ENCODE peak calls at places on chromosome 20, in ten cellular contexts. One of them, this sample, is unnamed.

GRCh38 chr20:35174458-35175216 is 2.8 kb downstream of the PROCR start:
- DNase-seq in T-helper 9 cell: no peak
- DNase-seq in fibroblast of mammary gland: no peak
- DNase-seq in right cardiac atrium: peak
- DNase-seq in COLO829: no peak
- DNase-seq in endodermal cell: peak
- DNase-seq in activated naive CD4-positive, alpha-beta T cell treated with anti-CD3 and anti-CD28 coated beads, Interleukin-2, amount 50 U/mL, for 16 hours: no peak
- DNase-seq in left lung: no peak
- DNase-seq in ELR: peak
- DNase-seq in effector memory CD4-positive, alpha-beta T cell: no peak
- DNase-seq in this sample: no peak

GRCh38 chr20:5714261-5715041 is 35.8 kb upstream of the SHLD1 start:
- DNase-seq in T-helper 9 cell: peak
- DNase-seq in fibroblast of mammary gland: no peak
- DNase-seq in right cardiac atrium: no peak
- DNase-seq in COLO829: peak
- DNase-seq in endodermal cell: peak
- DNase-seq in activated naive CD4-positive, alpha-beta T cell treated with anti-CD3 and anti-CD28 coated beads, Interleukin-2, amount 50 U/mL, for 16 hours: peak
- DNase-seq in left lung: no peak
- DNase-seq in ELR: peak
- DNase-seq in effector memory CD4-positive, alpha-beta T cell: peak
- DNase-seq in this sample: peak

GRCh38 chr20:3935295-3935955 is 46.2 kb downstream of the PANK2 start:
- DNase-seq in T-helper 9 cell: no peak
- DNase-seq in fibroblast of mammary gland: peak
- DNase-seq in right cardiac atrium: peak
- DNase-seq in COLO829: no peak
- DNase-seq in endodermal cell: no peak
- DNase-seq in activated naive CD4-positive, alpha-beta T cell treated with anti-CD3 and anti-CD28 coated beads, Interleukin-2, amount 50 U/mL, for 16 hours: no peak
- DNase-seq in left lung: no peak
- DNase-seq in ELR: no peak
- DNase-seq in effector memory CD4-positive, alpha-beta T cell: no peak
- DNase-seq in this sample: no peak

GRCh38 chr20:6067765-6068318 is 14.0 kb upstream of the LRRN4 start:
- DNase-seq in T-helper 9 cell: no peak
- DNase-seq in fibroblast of mammary gland: no peak
- DNase-seq in right cardiac atrium: no peak
- DNase-seq in COLO829: no peak
- DNase-seq in endodermal cell: no peak
- DNase-seq in activated naive CD4-positive, alpha-beta T cell treated with anti-CD3 and anti-CD28 coated beads, Interleukin-2, amount 50 U/mL, for 16 hours: no peak
- DNase-seq in left lung: no peak
- DNase-seq in ELR: no peak
- DNase-seq in effector memory CD4-positive, alpha-beta T cell: no peak
- DNase-seq in this sample: no peak

GRCh38 chr20:24134284-24134683 is 145.7 kb upstream of the GGTLC1 start:
- DNase-seq in T-helper 9 cell: no peak
- DNase-seq in fibroblast of mammary gland: no peak
- DNase-seq in right cardiac atrium: no peak
- DNase-seq in COLO829: no peak
- DNase-seq in endodermal cell: no peak
- DNase-seq in activated naive CD4-positive, alpha-beta T cell treated with anti-CD3 and anti-CD28 coated beads, Interleukin-2, amount 50 U/mL, for 16 hours: no peak
- DNase-seq in left lung: no peak
- DNase-seq in ELR: no peak
- DNase-seq in effector memory CD4-positive, alpha-beta T cell: no peak
- DNase-seq in this sample: no peak

GRCh38 chr20:57020364-57020763 is 246.1 kb downstream of the BMP7 start:
- DNase-seq in T-helper 9 cell: no peak
- DNase-seq in fibroblast of mammary gland: no peak
- DNase-seq in right cardiac atrium: no peak
- DNase-seq in COLO829: no peak
- DNase-seq in endodermal cell: no peak
- DNase-seq in activated naive CD4-positive, alpha-beta T cell treated with anti-CD3 and anti-CD28 coated beads, Interleukin-2, amount 50 U/mL, for 16 hours: no peak
- DNase-seq in left lung: no peak
- DNase-seq in ELR: no peak
- DNase-seq in effector memory CD4-positive, alpha-beta T cell: no peak
- DNase-seq in this sample: no peak

GRCh38 chr20:10369723-10370090 is 64.3 kb downstream of the MKKS start:
- DNase-seq in T-helper 9 cell: no peak
- DNase-seq in fibroblast of mammary gland: peak
- DNase-seq in right cardiac atrium: no peak
- DNase-seq in COLO829: no peak
- DNase-seq in endodermal cell: no peak
- DNase-seq in activated naive CD4-positive, alpha-beta T cell treated with anti-CD3 and anti-CD28 coated beads, Interleukin-2, amount 50 U/mL, for 16 hours: no peak
- DNase-seq in left lung: no peak
- DNase-seq in ELR: peak
- DNase-seq in effector memory CD4-positive, alpha-beta T cell: no peak
- DNase-seq in this sample: no peak

GRCh38 chr20:48789185-48789668 is 38.6 kb downstream of the PREX1 start:
- DNase-seq in T-helper 9 cell: no peak
- DNase-seq in fibroblast of mammary gland: no peak
- DNase-seq in right cardiac atrium: no peak
- DNase-seq in COLO829: no peak
- DNase-seq in endodermal cell: no peak
- DNase-seq in activated naive CD4-positive, alpha-beta T cell treated with anti-CD3 and anti-CD28 coated beads, Interleukin-2, amount 50 U/mL, for 16 hours: no peak
- DNase-seq in left lung: no peak
- DNase-seq in ELR: peak
- DNase-seq in effector memory CD4-positive, alpha-beta T cell: no peak
- DNase-seq in this sample: no peak

GRCh38 chr20:15379897-15380296 is 1042.5 kb upstream of the FLRT3 start:
- DNase-seq in T-helper 9 cell: no peak
- DNase-seq in fibroblast of mammary gland: no peak
- DNase-seq in right cardiac atrium: no peak
- DNase-seq in COLO829: no peak
- DNase-seq in endodermal cell: no peak
- DNase-seq in activated naive CD4-positive, alpha-beta T cell treated with anti-CD3 and anti-CD28 coated beads, Interleukin-2, amount 50 U/mL, for 16 hours: no peak
- DNase-seq in left lung: no peak
- DNase-seq in ELR: no peak
- DNase-seq in effector memory CD4-positive, alpha-beta T cell: no peak
- DNase-seq in this sample: no peak

GRCh38 chr20:2917266-2917665 is 44.0 kb downstream of the PTPRA start:
- DNase-seq in T-helper 9 cell: no peak
- DNase-seq in fibroblast of mammary gland: no peak
- DNase-seq in right cardiac atrium: no peak
- DNase-seq in COLO829: no peak
- DNase-seq in endodermal cell: no peak
- DNase-seq in activated naive CD4-positive, alpha-beta T cell treated with anti-CD3 and anti-CD28 coated beads, Interleukin-2, amount 50 U/mL, for 16 hours: no peak
- DNase-seq in left lung: no peak
- DNase-seq in ELR: no peak
- DNase-seq in effector memory CD4-positive, alpha-beta T cell: no peak
- DNase-seq in this sample: no peak

GRCh38 chr20:1920252-1920651 is 25.0 kb downstream of the SIRPA start:
- DNase-seq in T-helper 9 cell: no peak
- DNase-seq in fibroblast of mammary gland: no peak
- DNase-seq in right cardiac atrium: no peak
- DNase-seq in COLO829: no peak
- DNase-seq in endodermal cell: no peak
- DNase-seq in activated naive CD4-positive, alpha-beta T cell treated with anti-CD3 and anti-CD28 coated beads, Interleukin-2, amount 50 U/mL, for 16 hours: no peak
- DNase-seq in left lung: no peak
- DNase-seq in ELR: no peak
- DNase-seq in effector memory CD4-positive, alpha-beta T cell: no peak
- DNase-seq in this sample: no peak

GRCh38 chr20:58362970-58363369 is 26.1 kb upstream of the VAPB start:
- DNase-seq in T-helper 9 cell: no peak
- DNase-seq in fibroblast of mammary gland: no peak
- DNase-seq in right cardiac atrium: no peak
- DNase-seq in COLO829: no peak
- DNase-seq in endodermal cell: no peak
- DNase-seq in activated naive CD4-positive, alpha-beta T cell treated with anti-CD3 and anti-CD28 coated beads, Interleukin-2, amount 50 U/mL, for 16 hours: no peak
- DNase-seq in left lung: no peak
- DNase-seq in ELR: no peak
- DNase-seq in effector memory CD4-positive, alpha-beta T cell: no peak
- DNase-seq in this sample: no peak

GRCh38 chr20:51700809-51701285 is 67.3 kb downstream of the ATP9A start:
- DNase-seq in T-helper 9 cell: no peak
- DNase-seq in fibroblast of mammary gland: peak
- DNase-seq in right cardiac atrium: no peak
- DNase-seq in COLO829: peak
- DNase-seq in endodermal cell: peak
- DNase-seq in activated naive CD4-positive, alpha-beta T cell treated with anti-CD3 and anti-CD28 coated beads, Interleukin-2, amount 50 U/mL, for 16 hours: no peak
- DNase-seq in left lung: no peak
- DNase-seq in ELR: peak
- DNase-seq in effector memory CD4-positive, alpha-beta T cell: no peak
- DNase-seq in this sample: peak

GRCh38 chr20:38842017-38842416 is 36.5 kb downstream of the PPP1R16B start:
- DNase-seq in T-helper 9 cell: no peak
- DNase-seq in fibroblast of mammary gland: no peak
- DNase-seq in right cardiac atrium: no peak
- DNase-seq in COLO829: no peak
- DNase-seq in endodermal cell: no peak
- DNase-seq in activated naive CD4-positive, alpha-beta T cell treated with anti-CD3 and anti-CD28 coated beads, Interleukin-2, amount 50 U/mL, for 16 hours: no peak
- DNase-seq in left lung: no peak
- DNase-seq in ELR: no peak
- DNase-seq in effector memory CD4-positive, alpha-beta T cell: no peak
- DNase-seq in this sample: no peak

GRCh38 chr20:43938932-43939761 is 24.5 kb downstream of the TOX2 start:
- DNase-seq in T-helper 9 cell: no peak
- DNase-seq in fibroblast of mammary gland: peak
- DNase-seq in right cardiac atrium: peak
- DNase-seq in COLO829: no peak
- DNase-seq in endodermal cell: no peak
- DNase-seq in activated naive CD4-positive, alpha-beta T cell treated with anti-CD3 and anti-CD28 coated beads, Interleukin-2, amount 50 U/mL, for 16 hours: no peak
- DNase-seq in left lung: no peak
- DNase-seq in ELR: peak
- DNase-seq in effector memory CD4-positive, alpha-beta T cell: no peak
- DNase-seq in this sample: peak

GRCh38 chr20:11219192-11219591 is 545.4 kb upstream of the JAG1 start:
- DNase-seq in T-helper 9 cell: no peak
- DNase-seq in fibroblast of mammary gland: no peak
- DNase-seq in right cardiac atrium: no peak
- DNase-seq in COLO829: no peak
- DNase-seq in endodermal cell: no peak
- DNase-seq in activated naive CD4-positive, alpha-beta T cell treated with anti-CD3 and anti-CD28 coated beads, Interleukin-2, amount 50 U/mL, for 16 hours: no peak
- DNase-seq in left lung: no peak
- DNase-seq in ELR: no peak
- DNase-seq in effector memory CD4-positive, alpha-beta T cell: no peak
- DNase-seq in this sample: no peak

GRCh38 chr20:44650777-44651493 is 564 bp downstream of the ADA start:
- DNase-seq in T-helper 9 cell: peak
- DNase-seq in fibroblast of mammary gland: peak
- DNase-seq in right cardiac atrium: peak
- DNase-seq in COLO829: no peak
- DNase-seq in endodermal cell: no peak
- DNase-seq in activated naive CD4-positive, alpha-beta T cell treated with anti-CD3 and anti-CD28 coated beads, Interleukin-2, amount 50 U/mL, for 16 hours: peak
- DNase-seq in left lung: peak
- DNase-seq in ELR: no peak
- DNase-seq in effector memory CD4-positive, alpha-beta T cell: no peak
- DNase-seq in this sample: no peak

GRCh38 chr20:62625516-62625915 is 16.8 kb upstream of the SLCO4A1 start:
- DNase-seq in T-helper 9 cell: no peak
- DNase-seq in fibroblast of mammary gland: no peak
- DNase-seq in right cardiac atrium: peak
- DNase-seq in COLO829: no peak
- DNase-seq in endodermal cell: no peak
- DNase-seq in activated naive CD4-positive, alpha-beta T cell treated with anti-CD3 and anti-CD28 coated beads, Interleukin-2, amount 50 U/mL, for 16 hours: no peak
- DNase-seq in left lung: peak
- DNase-seq in ELR: no peak
- DNase-seq in effector memory CD4-positive, alpha-beta T cell: no peak
- DNase-seq in this sample: no peak

GRCh38 chr20:63536241-63536977 is 767 bp downstream of the PTK6 start:
- DNase-seq in T-helper 9 cell: no peak
- DNase-seq in fibroblast of mammary gland: peak
- DNase-seq in right cardiac atrium: peak
- DNase-seq in COLO829: peak
- DNase-seq in endodermal cell: no peak
- DNase-seq in activated naive CD4-positive, alpha-beta T cell treated with anti-CD3 and anti-CD28 coated beads, Interleukin-2, amount 50 U/mL, for 16 hours: no peak
- DNase-seq in left lung: peak
- DNase-seq in ELR: peak
- DNase-seq in effector memory CD4-positive, alpha-beta T cell: no peak
- DNase-seq in this sample: peak

GRCh38 chr20:38727602-38728236 is 3.4 kb downstream of the SLC32A1 start:
- DNase-seq in T-helper 9 cell: peak
- DNase-seq in fibroblast of mammary gland: no peak
- DNase-seq in right cardiac atrium: no peak
- DNase-seq in COLO829: no peak
- DNase-seq in endodermal cell: no peak
- DNase-seq in activated naive CD4-positive, alpha-beta T cell treated with anti-CD3 and anti-CD28 coated beads, Interleukin-2, amount 50 U/mL, for 16 hours: peak
- DNase-seq in left lung: no peak
- DNase-seq in ELR: no peak
- DNase-seq in effector memory CD4-positive, alpha-beta T cell: no peak
- DNase-seq in this sample: no peak

GRCh38 chr20:6122873-6123649 is at the start of gene FERMT1:
- DNase-seq in T-helper 9 cell: no peak
- DNase-seq in fibroblast of mammary gland: peak
- DNase-seq in right cardiac atrium: peak
- DNase-seq in COLO829: peak
- DNase-seq in endodermal cell: peak
- DNase-seq in activated naive CD4-positive, alpha-beta T cell treated with anti-CD3 and anti-CD28 coated beads, Interleukin-2, amount 50 U/mL, for 16 hours: peak
- DNase-seq in left lung: peak
- DNase-seq in ELR: peak
- DNase-seq in effector memory CD4-positive, alpha-beta T cell: no peak
- DNase-seq in this sample: peak

GRCh38 chr20:44572551-44573500 is 9.6 kb upstream of the PKIG start:
- DNase-seq in T-helper 9 cell: no peak
- DNase-seq in fibroblast of mammary gland: peak
- DNase-seq in right cardiac atrium: peak
- DNase-seq in COLO829: peak
- DNase-seq in endodermal cell: no peak
- DNase-seq in activated naive CD4-positive, alpha-beta T cell treated with anti-CD3 and anti-CD28 coated beads, Interleukin-2, amount 50 U/mL, for 16 hours: no peak
- DNase-seq in left lung: no peak
- DNase-seq in ELR: peak
- DNase-seq in effector memory CD4-positive, alpha-beta T cell: no peak
- DNase-seq in this sample: peak

GRCh38 chr20:37879843-37880242 is 23.1 kb upstream of the VSTM2L start:
- DNase-seq in T-helper 9 cell: no peak
- DNase-seq in fibroblast of mammary gland: no peak
- DNase-seq in right cardiac atrium: no peak
- DNase-seq in COLO829: no peak
- DNase-seq in endodermal cell: no peak
- DNase-seq in activated naive CD4-positive, alpha-beta T cell treated with anti-CD3 and anti-CD28 coated beads, Interleukin-2, amount 50 U/mL, for 16 hours: no peak
- DNase-seq in left lung: no peak
- DNase-seq in ELR: no peak
- DNase-seq in effector memory CD4-positive, alpha-beta T cell: no peak
- DNase-seq in this sample: no peak

GRCh38 chr20:38855356-38855755 is 49.9 kb downstream of the PPP1R16B start:
- DNase-seq in T-helper 9 cell: no peak
- DNase-seq in fibroblast of mammary gland: peak
- DNase-seq in right cardiac atrium: no peak
- DNase-seq in COLO829: peak
- DNase-seq in endodermal cell: no peak
- DNase-seq in activated naive CD4-positive, alpha-beta T cell treated with anti-CD3 and anti-CD28 coated beads, Interleukin-2, amount 50 U/mL, for 16 hours: no peak
- DNase-seq in left lung: no peak
- DNase-seq in ELR: peak
- DNase-seq in effector memory CD4-positive, alpha-beta T cell: no peak
- DNase-seq in this sample: peak

GRCh38 chr20:62303327-62304226 is 780 bp downstream of the ADRM1 start:
- DNase-seq in T-helper 9 cell: no peak
- DNase-seq in fibroblast of mammary gland: peak
- DNase-seq in right cardiac atrium: peak
- DNase-seq in COLO829: no peak
- DNase-seq in endodermal cell: no peak
- DNase-seq in activated naive CD4-positive, alpha-beta T cell treated with anti-CD3 and anti-CD28 coated beads, Interleukin-2, amount 50 U/mL, for 16 hours: no peak
- DNase-seq in left lung: peak
- DNase-seq in ELR: peak
- DNase-seq in effector memory CD4-positive, alpha-beta T cell: no peak
- DNase-seq in this sample: peak

GRCh38 chr20:19371112-19371511 is 158.7 kb downstream of the SLC24A3 start:
- DNase-seq in T-helper 9 cell: no peak
- DNase-seq in fibroblast of mammary gland: no peak
- DNase-seq in right cardiac atrium: no peak
- DNase-seq in COLO829: no peak
- DNase-seq in endodermal cell: no peak
- DNase-seq in activated naive CD4-positive, alpha-beta T cell treated with anti-CD3 and anti-CD28 coated beads, Interleukin-2, amount 50 U/mL, for 16 hours: no peak
- DNase-seq in left lung: no peak
- DNase-seq in ELR: no peak
- DNase-seq in effector memory CD4-positive, alpha-beta T cell: no peak
- DNase-seq in this sample: no peak

GRCh38 chr20:39822667-39823066 is 860.5 kb downstream of the DHX35 start:
- DNase-seq in T-helper 9 cell: no peak
- DNase-seq in fibroblast of mammary gland: peak
- DNase-seq in right cardiac atrium: no peak
- DNase-seq in COLO829: no peak
- DNase-seq in endodermal cell: no peak
- DNase-seq in activated naive CD4-positive, alpha-beta T cell treated with anti-CD3 and anti-CD28 coated beads, Interleukin-2, amount 50 U/mL, for 16 hours: no peak
- DNase-seq in left lung: no peak
- DNase-seq in ELR: peak
- DNase-seq in effector memory CD4-positive, alpha-beta T cell: no peak
- DNase-seq in this sample: peak

GRCh38 chr20:1364106-1364505 is 28.7 kb downstream of the FKBP1A start:
- DNase-seq in T-helper 9 cell: no peak
- DNase-seq in fibroblast of mammary gland: no peak
- DNase-seq in right cardiac atrium: no peak
- DNase-seq in COLO829: no peak
- DNase-seq in endodermal cell: no peak
- DNase-seq in activated naive CD4-positive, alpha-beta T cell treated with anti-CD3 and anti-CD28 coated beads, Interleukin-2, amount 50 U/mL, for 16 hours: no peak
- DNase-seq in left lung: no peak
- DNase-seq in ELR: no peak
- DNase-seq in effector memory CD4-positive, alpha-beta T cell: no peak
- DNase-seq in this sample: no peak

This sample was measured in LHCN-M2.